ENCODE peak calls at places on chromosomes 3 and 15, in six cellular contexts. T, Z, K, M, H and F are unnamed samples. For H3K27me3, the result is how much of the 10 kb centered on the place peaks cover.

GRCh38 chr3:16589867-16590624 is 15.2 kb downstream of the DAZL start:
- DNase-seq in T (peak), Z (no peak), K (no peak), M (no peak), H (no peak), F (no peak)

GRCh38 chr15:101357333-101357732 is 62.3 kb upstream of the SNRPA1 start:
- DNase-seq in T (no peak), Z (no peak), K (peak), M (no peak), H (no peak), F (no peak)

GRCh38 chr3:129827765-129828164 is 65.7 kb downstream of the TMCC1 start:
- DNase-seq in T (peak), Z (no peak), K (no peak), M (no peak), H (no peak), F (peak)

GRCh38 chr3:110413807-110414748 is 657.5 kb upstream of the NECTIN3 start:
- DNase-seq in T (no peak), Z (no peak), K (no peak), M (no peak), H (no peak), F (no peak)

GRCh38 chr3:35633332-35634124 is 5.8 kb upstream of the ARPP21 start:
- DNase-seq in T (no peak), Z (no peak), K (no peak), M (no peak), H (no peak), F (no peak)

GRCh38 chr3:177144922-177145321 is 52.4 kb downstream of the TBL1XR1 start:
- DNase-seq in T (peak), Z (no peak), K (no peak), M (no peak), H (no peak), F (no peak)

GRCh38 chr15:70353606-70354259 is 256.0 kb upstream of the TLE3 start:
- DNase-seq in T (no peak), Z (no peak), K (no peak), M (no peak), H (no peak), F (no peak)

GRCh38 chr15:85532689-85533088 is 152.3 kb downstream of the AKAP13 start:
- DNase-seq in T (no peak), Z (no peak), K (no peak), M (no peak), H (no peak), F (no peak)

GRCh38 chr3:152513301-152513960 is 244.7 kb downstream of the MBNL1 start:
- DNase-seq in T (no peak), Z (no peak), K (no peak), M (no peak), H (no peak), F (no peak)

GRCh38 chr15:73737506-73737905 is 15.6 kb downstream of the INSYN1 start:
- DNase-seq in T (no peak), Z (no peak), K (no peak), M (peak), H (no peak), F (no peak)

GRCh38 chr3:10511809-10512494 is 6.6 kb upstream of the ATP2B2 start:
- DNase-seq in T (no peak), Z (peak), K (no peak), M (no peak), H (no peak), F (no peak)

GRCh38 chr3:64871237-64871636 is 183.4 kb upstream of the ADAMTS9 start:
- DNase-seq in T (no peak), Z (no peak), K (no peak), M (no peak), H (no peak), F (no peak)

GRCh38 chr3:53162672-53163458 is 1.9 kb downstream of the PRKCD start:
- DNase-seq in T (no peak), Z (no peak), K (peak), M (no peak), H (no peak), F (no peak)

GRCh38 chr15:26970712-26971210 is at the start of gene GABRG3:
- DNase-seq in T (no peak), Z (no peak), K (no peak), M (peak), H (no peak), F (no peak)

GRCh38 chr3:172317984-172318383 is 130.3 kb downstream of the GHSR start:
- DNase-seq in T (peak), Z (no peak), K (no peak), M (peak), H (no peak), F (no peak)

GRCh38 chr3:157127831-157128767 is 31.8 kb downstream of the CCNL1 start:
- DNase-seq in T (no peak), Z (peak), K (peak), M (no peak), H (no peak), F (no peak)

GRCh38 chr3:97037294-97037943 is 223.0 kb downstream of the EPHA6 start:
- DNase-seq in T (no peak), Z (peak), K (no peak), M (no peak), H (no peak), F (no peak)

GRCh38 chr3:141367038-141367730 is 1.1 kb upstream of the ZBTB38 start:
- DNase-seq in T (no peak), Z (no peak), K (peak), M (no peak), H (no peak), F (no peak)

GRCh38 chr3:53109822-53110771 is 20.1 kb downstream of the RFT1 start:
- DNase-seq in T (no peak), Z (peak), K (peak), M (peak), H (peak), F (peak)

GRCh38 chr15:75347222-75348033 is 589 bp downstream of the NEIL1 start:
- DNase-seq in T (no peak), Z (no peak), K (peak), M (peak), H (no peak), F (no peak)

GRCh38 chr3:39485547-39485946 is 18.1 kb downstream of the MOBP start:
- DNase-seq in T (no peak), Z (no peak), K (peak), M (no peak), H (no peak), F (no peak)

GRCh38 chr3:155302476-155302875 is 9.0 kb upstream of the STRIT1 start:
- DNase-seq in T (no peak), Z (no peak), K (no peak), M (no peak), H (no peak), F (no peak)

GRCh38 chr3:69806735-69807438 is 67.6 kb downstream of the MITF start:
- DNase-seq in T (no peak), Z (no peak), K (no peak), M (no peak), H (no peak), F (no peak)

GRCh38 chr3:30073622-30074021 is 532.8 kb upstream of the TGFBR2 start:
- DNase-seq in T (no peak), Z (no peak), K (no peak), M (peak), H (no peak), F (no peak)

GRCh38 chr15:76932090-76932966 is 779 bp downstream of the RCN2 start:
- DNase-seq in T (no peak), Z (no peak), K (peak), M (no peak), H (no peak), F (no peak)

GRCh38 chr3:109702252-109702651 is 364.9 kb upstream of the DPPA4 start:
- DNase-seq in T (no peak), Z (no peak), K (no peak), M (no peak), H (no peak), F (peak)

GRCh38 chr3:46113608-46114007 is 86.3 kb upstream of the XCR1 start:
- DNase-seq in T (no peak), Z (no peak), K (no peak), M (no peak), H (no peak), F (no peak)

GRCh38 chr15:85755942-85756341 is 38.8 kb downstream of the KLHL25 start:
- DNase-seq in T (no peak), Z (no peak), K (no peak), M (no peak), H (no peak), F (no peak)

GRCh38 chr15:39171944-39172368 is 408.9 kb upstream of the THBS1 start:
- DNase-seq in T (peak), Z (peak), K (peak), M (peak), H (peak), F (peak)

GRCh38 chr3:149553781-149554451 is 79.4 kb downstream of the TM4SF4 start:
- DNase-seq in T (no peak), Z (no peak), K (no peak), M (peak), H (no peak), F (no peak)

GRCh38 chr3:34106879-34107278 is 308.4 kb downstream of the PDCD6IP start:
- DNase-seq in T (peak), Z (no peak), K (peak), M (peak), H (peak), F (peak)

GRCh38 chr3:10792208-10792607 is 23.8 kb upstream of the SLC6A11 start:
- DNase-seq in T (no peak), Z (no peak), K (no peak), M (no peak), H (no peak), F (no peak)

GRCh38 chr3:55492976-55493375 is 5.9 kb upstream of the WNT5A start:
- DNase-seq in T (no peak), Z (no peak), K (no peak), M (no peak), H (no peak), F (no peak)

DNA sequence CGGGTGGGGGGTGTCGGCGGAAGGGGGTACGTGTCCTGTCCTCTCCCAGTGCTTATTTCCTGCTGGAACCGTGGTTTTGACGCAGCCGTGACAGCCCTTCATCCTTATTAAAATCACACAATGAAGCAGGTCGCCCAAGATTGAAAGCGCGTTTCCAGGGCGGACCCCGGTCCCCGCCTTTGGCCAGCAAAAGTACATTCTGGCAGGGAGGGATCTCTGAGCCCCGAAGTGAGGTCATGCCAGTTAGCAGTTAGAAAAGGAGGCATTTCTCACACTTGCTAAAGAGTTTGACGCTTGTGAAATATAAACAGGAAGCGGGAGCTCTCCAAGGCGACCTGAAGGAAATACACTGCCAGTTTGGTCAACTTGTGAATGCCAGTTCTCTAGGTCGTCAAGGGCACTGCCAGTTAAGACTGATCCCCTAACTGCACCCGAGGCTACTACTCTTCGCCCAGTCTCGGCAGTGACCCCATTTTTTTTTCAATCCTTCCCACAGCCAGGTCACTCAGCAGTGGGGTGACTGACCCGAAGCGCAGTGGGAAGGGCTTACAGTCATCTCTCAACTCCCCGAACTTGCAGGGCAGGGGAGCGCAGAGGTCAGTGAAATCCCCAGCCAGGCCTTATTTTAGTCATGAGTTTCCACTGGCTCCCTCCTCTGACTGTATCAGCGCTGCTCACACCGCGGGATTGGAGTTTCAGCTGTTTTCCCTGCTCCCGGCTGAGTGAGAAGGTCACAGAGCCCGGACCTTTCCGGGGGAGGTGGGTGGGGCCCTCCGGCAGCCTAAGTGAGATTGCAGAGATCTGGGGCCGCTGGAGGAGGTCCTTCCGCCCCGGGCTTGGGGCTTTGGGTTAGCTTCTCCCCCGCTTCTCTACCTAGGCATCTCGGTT is 2.0 kb upstream of the BHLHE40 start:
- DNase-seq in T (peak), Z (peak), K (peak), M (peak), H (no peak), F (peak)
- TF ChIP-seq CTCF in T (no peak), Z (peak), K (peak), M (no peak), H (no peak), F (no peak)

GRCh38 chr3:56782900-56783299 is 18.8 kb downstream of the ARHGEF3 start:
- DNase-seq in T (no peak), Z (no peak), K (no peak), M (no peak), H (no peak), F (no peak)
- TF ChIP-seq GABPA in T (no peak), Z (no peak), K (no peak), M (no peak), H (no peak), F (no peak)

GRCh38 chr3:193998628-193999027 is 137.3 kb upstream of the HES1 start:
- DNase-seq in T (no peak), Z (no peak), K (no peak), M (no peak), H (no peak), F (no peak)
- H3K27me3 ChIP-seq in T (under half), Z (under half), K (under half), M (under half), H (under half), F (under half)

GRCh38 chr3:15280853-15281532 is 51.4 kb downstream of the SH3BP5 start:
- DNase-seq in T (no peak), Z (peak), K (no peak), M (no peak), H (no peak), F (no peak)

GRCh38 chr3:15281817-15282216 is 50.6 kb downstream of the SH3BP5 start:
- DNase-seq in T (no peak), Z (no peak), K (no peak), M (no peak), H (no peak), F (no peak)

GRCh38 chr3:15286022-15286421 is 46.4 kb downstream of the SH3BP5 start:
- DNase-seq in T (no peak), Z (no peak), K (no peak), M (no peak), H (no peak), F (no peak)

GRCh38 chr3:15284121-15284889 is 48.1 kb downstream of the SH3BP5 start:
- DNase-seq in T (no peak), Z (no peak), K (no peak), M (no peak), H (no peak), F (no peak)

DNA sequence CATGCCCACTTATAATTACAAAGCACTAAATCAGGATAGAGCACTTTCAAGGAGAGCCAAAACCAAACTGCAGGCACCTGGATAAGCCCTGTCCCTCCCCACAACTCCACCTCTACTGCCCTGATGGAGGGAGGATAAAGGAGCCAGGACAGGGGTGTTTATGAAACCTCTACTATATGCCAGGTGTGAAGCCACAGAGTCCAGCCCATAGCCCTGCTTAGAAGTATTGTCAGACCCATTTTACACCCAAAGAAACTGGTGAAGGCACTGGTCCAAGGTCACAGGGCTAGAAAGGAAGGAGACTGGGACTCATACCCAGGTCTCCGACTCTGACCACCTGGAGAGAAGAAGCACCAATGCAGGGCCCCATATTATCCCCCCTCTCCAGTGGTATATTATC is 48.7 kb downstream of the SH3BP5 start:
- DNase-seq in T (no peak), Z (no peak), K (no peak), M (no peak), H (no peak), F (no peak)
- TF ChIP-seq CTCF in T (no peak), Z (no peak), K (no peak), M (no peak), H (no peak), F (no peak)

DNA sequence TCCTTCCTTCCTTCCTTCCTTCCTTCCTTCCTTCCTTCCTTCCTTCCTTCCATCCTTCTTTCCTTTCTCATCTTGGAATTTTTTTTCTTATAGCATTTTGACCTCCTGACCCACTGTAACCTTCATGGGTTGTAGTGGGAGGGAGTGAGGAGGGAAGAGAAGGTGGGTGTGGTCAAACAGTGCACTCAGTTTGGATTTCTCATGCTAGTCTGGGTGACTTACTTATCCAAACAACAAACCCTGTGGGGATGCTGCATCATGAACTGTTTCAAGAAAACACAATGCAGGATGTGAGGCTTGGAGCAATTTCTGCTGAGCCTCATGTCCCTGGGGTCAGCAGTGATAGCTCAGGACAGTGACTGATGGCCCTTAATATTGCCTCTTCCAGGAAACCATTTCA is 61.0 kb downstream of the ADAMTSL3 start:
- DNase-seq in T (no peak), Z (no peak), K (no peak), M (no peak), H (no peak), F (no peak)
- TF ChIP-seq GABPA in T (no peak), Z (no peak), K (no peak), M (no peak), H (no peak), F (no peak)

GRCh38 chr3:124034016-124034808 is 42.3 kb upstream of the ROPN1 start:
- DNase-seq in T (no peak), Z (no peak), K (peak), M (peak), H (no peak), F (no peak)

GRCh38 chr3:124032881-124033359 is 41.0 kb upstream of the ROPN1 start:
- DNase-seq in T (no peak), Z (peak), K (peak), M (peak), H (peak), F (peak)

GRCh38 chr3:124034809-124035152 is 42.9 kb upstream of the ROPN1 start:
- DNase-seq in T (no peak), Z (no peak), K (peak), M (no peak), H (no peak), F (no peak)

GRCh38 chr3:124033360-124034015 is 41.6 kb upstream of the ROPN1 start:
- DNase-seq in T (no peak), Z (no peak), K (no peak), M (no peak), H (no peak), F (no peak)

DNA sequence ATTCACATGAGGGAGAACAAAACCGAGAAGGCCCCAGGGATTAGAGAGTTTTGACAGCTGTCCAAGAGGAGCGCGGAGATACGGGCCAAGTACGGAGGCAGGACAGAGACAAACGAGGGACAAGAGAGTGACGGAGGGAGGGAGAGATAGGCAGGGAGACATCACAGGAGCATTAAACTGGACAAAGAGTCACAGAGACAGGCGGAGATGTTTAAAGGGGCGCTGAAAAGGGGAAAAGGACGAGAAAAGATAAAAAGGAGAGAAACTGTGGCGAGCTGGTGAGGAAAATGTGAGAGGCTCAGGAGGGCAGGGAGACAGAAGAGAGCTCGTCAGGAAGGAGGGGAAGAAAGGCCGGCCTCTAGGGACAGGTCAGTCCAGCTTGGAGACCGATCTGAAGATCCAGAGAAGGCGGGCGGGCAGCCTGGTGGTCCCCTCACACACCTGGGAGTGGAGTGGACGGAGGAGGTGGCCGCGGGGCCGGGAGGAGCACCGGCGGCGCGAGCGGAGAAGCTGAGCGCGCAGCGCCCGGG is 40.5 kb upstream of the ROPN1 start:
- DNase-seq in T (no peak), Z (no peak), K (peak), M (peak), H (no peak), F (no peak)
- H3K27me3 ChIP-seq in T (under half), Z (under half), K (under half), M (under half), H (under half), F (under half)

DNA sequence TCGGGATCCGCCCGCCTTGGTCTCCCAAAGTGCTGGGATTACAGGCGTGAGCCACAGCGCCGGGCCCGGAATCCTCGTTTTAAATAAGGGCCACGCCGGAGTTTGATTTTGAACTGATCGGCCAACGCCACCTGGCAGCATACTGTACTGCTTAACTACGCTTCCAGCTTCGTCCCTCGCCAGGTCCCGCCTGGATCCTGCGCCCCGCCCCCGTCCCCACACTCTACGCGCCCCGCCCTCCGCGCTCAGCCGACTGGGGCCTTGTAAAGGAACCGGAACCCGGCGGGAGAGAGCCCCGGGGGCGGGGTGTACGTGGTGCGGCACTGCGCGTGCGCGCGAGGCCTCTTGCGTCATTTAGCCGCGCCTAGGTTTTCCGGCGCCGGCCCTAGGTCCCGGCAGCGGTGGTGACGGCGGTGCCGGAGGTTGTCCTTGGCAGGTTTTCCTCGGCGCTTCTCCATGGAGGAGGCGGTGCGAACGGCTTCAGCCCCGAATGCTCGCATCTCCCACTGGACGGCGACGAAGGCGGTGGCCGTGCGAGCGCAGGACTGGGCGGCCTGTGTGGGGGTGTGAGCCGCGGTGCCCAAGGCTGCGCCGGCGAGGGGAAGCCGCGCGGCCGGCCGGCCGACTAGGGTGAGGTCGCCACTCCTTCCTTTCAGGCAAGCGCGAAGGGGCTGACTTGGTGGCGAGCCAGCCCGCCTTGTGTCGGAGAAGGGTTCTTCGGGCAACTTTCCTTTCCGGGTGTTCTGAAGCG is at the start of gene NIPA2:
- DNase-seq in T (peak), Z (peak), K (peak), M (peak), H (peak), F (peak)
- TF ChIP-seq CTCF in T (peak), Z (peak), K (no peak), M (no peak), H (no peak), F (no peak)